ENCODE peak calls at places on chromosomes 13 and 19, in seven cellular contexts. M is HepG2, G is GM12878, U is HCT116, R is H1, K is K562, H is SK-N-SH. I is an unnamed sample.

GRCh38 chr19:11378319-11379189 is 4.1 kb downstream of the SWSAP1 start:
- DNase-seq in U (no peak), K (peak; percentile 67), M (peak; percentile 48), R (no peak), H (peak; percentile 72), G (no peak), I (no peak)

GRCh38 chr19:18427752-18428131 is 8.5 kb downstream of the SSBP4 start:
- DNase-seq in M (no peak), G (no peak), H (no peak), U (no peak), K (no peak), R (no peak), I (no peak)

GRCh38 chr19:53906211-53907192 is 2.6 kb upstream of the CACNG7 start:
- DNase-seq in H (peak; percentile 85), K (peak; percentile 74), M (no peak), U (no peak), R (no peak), G (no peak), I (no peak)

GRCh38 chr13:42401376-42401775 is 129.4 kb downstream of the AKAP11 start:
- DNase-seq in R (no peak), U (no peak), M (no peak), G (no peak), K (no peak), H (no peak), I (no peak)

GRCh38 chr13:52455677-52456041 is 381 bp downstream of the CKAP2 start:
- DNase-seq in M (peak; percentile 73), H (peak; percentile 93), U (peak; percentile 49), R (no peak), G (no peak), K (peak; percentile 84), I (peak; percentile 20)

GRCh38 chr13:113652404-113653263 is 5.4 kb downstream of the ATP4B start:
- DNase-seq in M (no peak), G (no peak), U (no peak), H (no peak), K (no peak), R (no peak), I (no peak)

GRCh38 chr19:18781885-18782527 is 9.1 kb downstream of the COMP start:
- DNase-seq in G (no peak), K (no peak), U (no peak), M (no peak), R (no peak), H (no peak), I (no peak)

GRCh38 chr13:21897140-21897539 is 226.3 kb downstream of the FGF9 start:
- DNase-seq in U (no peak), K (no peak), H (no peak), G (no peak), R (no peak), M (no peak), I (no peak)

GRCh38 chr13:106184778-106185177 is 350.7 kb downstream of the EFNB2 start:
- DNase-seq in K (no peak), M (no peak), R (no peak), U (no peak), G (no peak), H (no peak), I (no peak)

GRCh38 chr19:39413903-39414608 is 1.6 kb downstream of the PLEKHG2 start:
- DNase-seq in G (no peak), R (no peak), U (no peak), M (peak; percentile 32), K (peak; percentile 43), H (peak; percentile 81), I (no peak)
- TF ChIP-seq CTCF in G (peak; percentile 18), R (peak; percentile 27), U (no peak), M (peak; percentile 77), K (peak; percentile 48), H (peak; percentile 50), I (no peak)

GRCh38 chr13:84574851-84575250 is 692.6 kb upstream of the SLITRK1 start:
- DNase-seq in K (no peak), G (no peak), R (no peak), U (no peak), M (no peak), H (peak; percentile 2), I (no peak)

GRCh38 chr13:84570831-84571230 is 688.6 kb upstream of the SLITRK1 start:
- DNase-seq in R (no peak), U (no peak), K (no peak), H (no peak), M (no peak), G (no peak), I (no peak)

GRCh38 chr13:84567848-84568247 is 685.6 kb upstream of the SLITRK1 start:
- DNase-seq in U (no peak), G (no peak), K (no peak), H (no peak), R (no peak), M (no peak), I (no peak)

GRCh38 chr13:84571264-84571663 is 689.0 kb upstream of the SLITRK1 start:
- DNase-seq in G (no peak), R (no peak), K (no peak), H (no peak), U (no peak), M (no peak), I (no peak)
- TF ChIP-seq SIN3A in G (no peak), R (no peak), K (no peak), H (no peak), U (no peak), M (no peak), I (no peak)

DNA sequence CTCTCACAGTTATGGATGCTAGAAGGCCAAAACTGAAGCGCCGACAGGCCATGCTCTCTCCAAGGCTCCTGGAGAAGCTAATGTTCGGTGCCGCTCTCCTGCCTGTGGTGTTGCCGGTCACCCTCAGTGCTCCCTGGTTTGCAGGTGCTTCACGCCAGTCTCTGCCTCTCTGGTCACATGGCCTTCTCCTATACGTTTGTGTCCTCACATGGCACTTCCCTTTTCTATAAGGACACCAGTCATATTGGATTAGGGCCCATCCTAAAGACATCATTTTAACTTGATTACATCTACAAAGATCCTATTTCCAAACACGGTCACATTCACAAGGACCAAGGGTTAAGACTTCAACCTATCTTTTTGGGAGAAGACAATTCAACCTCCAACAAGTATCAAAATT is 671.3 kb upstream of the ARGLU1 start:
- DNase-seq in U (no peak), G (no peak), H (no peak), M (no peak), K (no peak), R (no peak), I (no peak)
- TF ChIP-seq CTCF in U (no peak), G (no peak), H (no peak), M (no peak), K (no peak), R (no peak), I (no peak)

GRCh38 chr13:92896842-92897241 is 329.8 kb upstream of the GPC6 start:
- DNase-seq in M (peak; percentile 37), U (no peak), H (peak; percentile 2), G (no peak), R (no peak), K (no peak), I (no peak)
- TF ChIP-seq SIN3A in M (no peak), U (no peak), H (no peak), G (no peak), R (no peak), K (no peak), I (no peak)

GRCh38 chr19:4206818-4207484 is 22.4 kb upstream of the EBI3 start:
- DNase-seq in G (no peak), H (no peak), U (peak; percentile 63), M (no peak), R (no peak), K (no peak), I (no peak)
- TF ChIP-seq CTCF in G (peak; percentile 42), H (peak; percentile 53), U (peak; percentile 77), M (peak; percentile 56), R (peak; percentile 20), K (peak; percentile 27), I (peak; percentile 25)

GRCh38 chr19:2798733-2799132 is 13.4 kb downstream of the THOP1 start:
- DNase-seq in K (no peak), H (no peak), M (no peak), G (no peak), U (no peak), R (no peak), I (no peak)
- TF ChIP-seq SIN3A in K (no peak), H (no peak), M (no peak), G (no peak), U (no peak), R (no peak), I (no peak)

DNA sequence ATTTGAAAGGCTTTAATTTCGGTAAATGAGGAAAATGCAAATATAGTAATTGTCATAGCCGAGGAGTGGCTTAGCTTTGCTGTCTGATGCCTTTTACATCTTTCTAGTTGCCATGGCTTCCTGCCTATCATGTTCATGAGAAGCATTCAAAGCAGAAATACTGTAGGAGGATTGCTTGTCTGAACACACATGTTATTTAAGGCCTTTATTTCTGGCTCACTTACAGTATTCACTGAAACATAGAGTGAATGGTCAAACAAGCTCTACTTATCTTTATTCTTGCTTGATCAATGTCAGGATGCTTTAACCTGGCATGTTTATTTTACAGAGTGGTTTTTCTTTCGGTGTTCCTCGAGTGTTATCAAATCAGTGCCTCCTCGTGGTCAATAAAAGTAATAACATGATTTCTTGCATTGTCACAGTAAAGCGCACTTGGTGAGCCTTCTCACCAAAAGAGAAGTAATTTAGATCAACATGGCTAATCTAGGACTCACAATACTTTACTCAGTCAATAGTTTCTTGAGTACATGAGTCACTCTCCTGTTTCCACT is 73.5 kb upstream of the PCDH17 start:
- DNase-seq in H (peak; percentile 2), K (no peak), U (no peak), G (no peak), R (no peak), M (peak; percentile 15), I (no peak)
- TF ChIP-seq CTCF in H (peak; percentile 58), K (no peak), U (no peak), G (no peak), R (peak; percentile 42), M (no peak), I (peak; percentile 22)

GRCh38 chr19:8325454-8325853 is 4.2 kb downstream of the RPS28 start:
- DNase-seq in H (no peak), M (no peak), K (no peak), U (no peak), R (no peak), G (no peak), I (no peak)

GRCh38 chr19:8332976-8333770 is 9.9 kb downstream of the KANK3 start:
- DNase-seq in M (no peak), G (no peak), K (no peak), U (no peak), H (peak; percentile 45), R (no peak), I (no peak)

GRCh38 chr19:8333771-8334457 is 9.1 kb downstream of the KANK3 start:
- DNase-seq in K (no peak), G (no peak), H (peak; percentile 38), R (no peak), U (no peak), M (no peak), I (no peak)

GRCh38 chr19:8331263-8331840 is 10.1 kb downstream of the RPS28 start:
- DNase-seq in G (no peak), R (no peak), M (no peak), H (no peak), U (no peak), K (no peak), I (no peak)

DNA sequence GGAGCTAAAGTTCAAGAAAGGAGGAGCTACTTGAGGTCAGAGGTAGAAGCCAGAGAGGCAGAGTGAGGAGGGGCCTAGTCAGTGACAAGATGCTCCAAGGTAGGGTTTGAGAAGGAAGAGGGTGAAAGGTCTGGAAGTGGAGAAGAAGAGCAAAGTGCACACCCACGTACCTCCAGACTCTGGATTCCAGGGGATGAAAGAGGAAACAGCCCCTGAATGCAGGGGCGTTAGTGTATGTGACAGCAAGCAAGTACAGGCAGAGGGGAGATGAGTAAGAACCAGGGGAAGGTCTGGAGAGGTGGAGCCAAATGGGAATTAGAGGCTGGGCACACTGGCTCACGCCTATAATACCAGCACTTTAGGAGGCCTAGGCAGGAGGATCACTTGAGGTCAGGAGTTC is 8.7 kb downstream of the RPS28 start:
- DNase-seq in M (no peak), H (no peak), U (no peak), G (no peak), K (no peak), R (no peak), I (no peak)
- TF ChIP-seq SIN3A in M (no peak), H (no peak), U (no peak), G (no peak), K (no peak), R (no peak), I (no peak)